ENCODE peak calls at places on chromosomes 11 and 22, in ten cellular contexts. Z is effector memory CD8-positive, alpha-beta T cell; J is NCI-H1092; E is SW480; N is T-helper 1 cell; F is mesendoderm; H is HFFc6; Q is AG08395; V is T-helper 9 cell; Y is astrocyte of the cerebellum. S is an unnamed sample.

GRCh38 chr22:37182949-37183245 is 5.2 kb downstream of the C1QTNF6 start:
- DNase-seq in E (no peak), J (no peak), V (no peak), Y (no peak), N (no peak), Z (no peak), F (no peak), Q (no peak), H (no peak), S (no peak)

GRCh38 chr11:122628691-122629555 is 26.6 kb upstream of the UBASH3B start:
- DNase-seq in V (peak; percentile 52), E (peak; percentile 68), J (peak; percentile 61), N (peak; percentile 26), Y (peak; percentile 37), H (peak; percentile 74), Z (peak; percentile 50), Q (peak; percentile 83), F (peak; percentile 87), S (no peak)

GRCh38 chr11:118652681-118653181 is 26.7 kb downstream of the TREH start:
- DNase-seq in J (no peak), H (no peak), F (no peak), E (no peak), Z (no peak), N (no peak), V (no peak), Y (no peak), Q (no peak), S (no peak)

GRCh38 chr11:46296520-46297448 is 19.3 kb downstream of the CREB3L1 start:
- DNase-seq in E (no peak), Z (no peak), Y (peak; percentile 90), N (no peak), H (peak; percentile 81), J (peak; percentile 74), Q (peak; percentile 62), V (no peak), F (peak; percentile 99), S (peak; percentile 87)

GRCh38 chr11:76166314-76166713 is 40.0 kb downstream of the WNT11 start:
- DNase-seq in F (no peak), E (peak; percentile 24), H (no peak), N (no peak), Z (no peak), Y (no peak), J (no peak), Q (no peak), V (no peak), S (no peak)

GRCh38 chr11:45204761-45205160 is 58.3 kb downstream of the PRDM11 start:
- DNase-seq in F (peak; percentile 60), J (no peak), V (no peak), Z (no peak), Y (no peak), Q (no peak), N (no peak), E (no peak), H (no peak), S (no peak)

GRCh38 chr11:2912498-2912897 is 16.7 kb downstream of the PHLDA2 start:
- DNase-seq in J (no peak), Q (peak; percentile 86), V (no peak), F (peak; percentile 92), Y (peak; percentile 53), H (peak; percentile 64), Z (no peak), E (peak; percentile 81), N (no peak), S (no peak)

GRCh38 chr11:70934999-70935768 is 317.2 kb downstream of the SHANK2 start:
- DNase-seq in Z (no peak), H (no peak), E (peak; percentile 78), V (no peak), Y (no peak), Q (no peak), N (no peak), J (no peak), F (no peak), S (no peak)

GRCh38 chr22:30830907-30831306 is 136.2 kb downstream of the OSBP2 start:
- DNase-seq in V (no peak), E (no peak), F (peak; percentile 30), H (peak; percentile 87), J (no peak), N (no peak), Y (peak; percentile 89), Q (peak; percentile 89), Z (no peak), S (peak; percentile 92)

GRCh38 chr11:111296196-111296595 is 2.1 kb upstream of the POU2AF3 start:
- DNase-seq in Q (no peak), J (no peak), V (no peak), E (no peak), Z (no peak), H (no peak), N (no peak), Y (no peak), F (no peak), S (no peak)

GRCh38 chr11:8082391-8083087 is 1.5 kb downstream of the TUB start:
- DNase-seq in H (no peak), V (no peak), Z (no peak), N (no peak), E (no peak), F (peak; percentile 67), Y (no peak), J (no peak), Q (peak; percentile 43), S (no peak)

GRCh38 chr11:20110908-20111669 is 49.2 kb downstream of the DBX1 start:
- DNase-seq in F (peak; percentile 91), Y (peak; percentile 29), H (peak; percentile 97), V (no peak), Q (peak; percentile 54), N (no peak), Z (peak; percentile 38), E (peak; percentile 69), J (peak; percentile 50), S (no peak)

GRCh38 chr22:19815823-19816290 is 38.8 kb downstream of the GNB1L start:
- DNase-seq in N (no peak), J (no peak), Q (no peak), F (no peak), H (no peak), Z (no peak), E (no peak), Y (no peak), V (no peak), S (no peak)

GRCh38 chr11:30788849-30789248 is 202.7 kb upstream of the MPPED2 start:
- DNase-seq in Y (no peak), H (no peak), J (no peak), V (no peak), E (no peak), N (no peak), F (no peak), Z (no peak), Q (no peak), S (no peak)

GRCh38 chr11:4704054-4704789 is at the start of gene MMP26:
- DNase-seq in H (no peak), Q (no peak), F (peak; percentile 72), J (peak; percentile 88), E (no peak), N (no peak), Z (no peak), Y (no peak), V (no peak), S (no peak)

GRCh38 chr11:74444173-74444832 is 23.0 kb downstream of the KCNE3 start:
- DNase-seq in H (no peak), N (no peak), Z (no peak), E (no peak), Q (no peak), V (no peak), Y (no peak), J (peak; percentile 40), F (peak; percentile 13), S (no peak)